ENCODE peak calls at places on chromosomes 12 and 14, in five cellular contexts. One of them, this sample, is unnamed. For H3K4me1, the result is how much of the 10 kb centered on the place peaks cover.

GRCh38 chr12:18703326-18703725 is 34.5 kb downstream of the PLCZ1 start:
- DNase-seq in heart right ventricle: no peak
- DNase-seq in adrenal gland: no peak
- DNase-seq in Panc1: no peak
- DNase-seq in CD8-positive, alpha-beta T cell: no peak
- DNase-seq in this sample: no peak

GRCh38 chr12:87020071-87020470 is 763.9 kb upstream of the MGAT4C start:
- DNase-seq in heart right ventricle: no peak
- DNase-seq in adrenal gland: no peak
- DNase-seq in Panc1: no peak
- DNase-seq in CD8-positive, alpha-beta T cell: no peak
- DNase-seq in this sample: peak

GRCh38 chr14:79293482-79293881 is 917.8 kb downstream of the DIO2 start:
- DNase-seq in heart right ventricle: no peak
- DNase-seq in adrenal gland: no peak
- DNase-seq in Panc1: no peak
- DNase-seq in CD8-positive, alpha-beta T cell: no peak
- DNase-seq in this sample: no peak

GRCh38 chr12:41497362-41497761 is 309.2 kb downstream of the PDZRN4 start:
- DNase-seq in heart right ventricle: no peak
- DNase-seq in adrenal gland: no peak
- DNase-seq in Panc1: no peak
- DNase-seq in CD8-positive, alpha-beta T cell: no peak
- DNase-seq in this sample: no peak

GRCh38 chr14:34426313-34427295 is 35.4 kb downstream of the SPTSSA start:
- DNase-seq in heart right ventricle: no peak
- DNase-seq in adrenal gland: peak
- DNase-seq in Panc1: no peak
- DNase-seq in CD8-positive, alpha-beta T cell: no peak
- DNase-seq in this sample: no peak

GRCh38 chr12:13530966-13531365 is 334.4 kb downstream of the EMP1 start:
- DNase-seq in heart right ventricle: no peak
- DNase-seq in adrenal gland: no peak
- DNase-seq in Panc1: no peak
- DNase-seq in CD8-positive, alpha-beta T cell: no peak
- DNase-seq in this sample: no peak

GRCh38 chr12:1863823-1864222 is 43.5 kb downstream of the LRTM2 start:
- DNase-seq in heart right ventricle: no peak
- DNase-seq in adrenal gland: no peak
- DNase-seq in Panc1: no peak
- DNase-seq in CD8-positive, alpha-beta T cell: no peak
- DNase-seq in this sample: no peak

GRCh38 chr12:111438501-111438900 is 32.8 kb downstream of the SH2B3 start:
- DNase-seq in heart right ventricle: peak
- DNase-seq in adrenal gland: no peak
- DNase-seq in Panc1: no peak
- DNase-seq in CD8-positive, alpha-beta T cell: peak
- DNase-seq in this sample: peak

GRCh38 chr12:132151766-132152410 is 7.6 kb downstream of the NOC4L start:
- DNase-seq in heart right ventricle: peak
- DNase-seq in adrenal gland: peak
- DNase-seq in Panc1: no peak
- DNase-seq in CD8-positive, alpha-beta T cell: no peak
- DNase-seq in this sample: peak

GRCh38 chr12:29516431-29516875 is 19.0 kb upstream of the OVCH1 start:
- DNase-seq in heart right ventricle: no peak
- DNase-seq in adrenal gland: no peak
- DNase-seq in Panc1: no peak
- DNase-seq in CD8-positive, alpha-beta T cell: no peak
- DNase-seq in this sample: no peak

GRCh38 chr14:75274899-75275569 is 3.6 kb upstream of the FOS start:
- DNase-seq in heart right ventricle: no peak
- DNase-seq in adrenal gland: peak
- DNase-seq in Panc1: no peak
- DNase-seq in CD8-positive, alpha-beta T cell: peak
- DNase-seq in this sample: no peak

GRCh38 chr12:110741795-110742717 is 635 bp downstream of the PPP1CC start:
- DNase-seq in heart right ventricle: no peak
- DNase-seq in adrenal gland: peak
- DNase-seq in Panc1: no peak
- DNase-seq in CD8-positive, alpha-beta T cell: no peak
- DNase-seq in this sample: peak

GRCh38 chr12:51070004-51070403 is 13.4 kb downstream of the CSRNP2 start:
- DNase-seq in heart right ventricle: no peak
- DNase-seq in adrenal gland: no peak
- DNase-seq in Panc1: no peak
- DNase-seq in CD8-positive, alpha-beta T cell: no peak
- DNase-seq in this sample: no peak

GRCh38 chr12:123747309-123747708 is 14.8 kb upstream of the DNAH10 start:
- DNase-seq in heart right ventricle: no peak
- DNase-seq in adrenal gland: no peak
- DNase-seq in Panc1: no peak
- DNase-seq in CD8-positive, alpha-beta T cell: no peak
- DNase-seq in this sample: no peak

GRCh38 chr12:51590347-51591019 is 550 bp upstream of the SCN8A start:
- DNase-seq in heart right ventricle: peak
- DNase-seq in adrenal gland: peak
- DNase-seq in Panc1: no peak
- DNase-seq in CD8-positive, alpha-beta T cell: peak
- DNase-seq in this sample: peak

GRCh38 chr12:64801381-64801780 is 23.1 kb upstream of the TBC1D30 start:
- DNase-seq in heart right ventricle: no peak
- DNase-seq in adrenal gland: no peak
- DNase-seq in Panc1: no peak
- DNase-seq in CD8-positive, alpha-beta T cell: no peak
- DNase-seq in this sample: no peak

GRCh38 chr12:25806271-25806670 is 152.2 kb upstream of the RASSF8 start:
- DNase-seq in heart right ventricle: no peak
- DNase-seq in adrenal gland: no peak
- DNase-seq in Panc1: no peak
- DNase-seq in CD8-positive, alpha-beta T cell: no peak
- DNase-seq in this sample: no peak

GRCh38 chr14:97916669-97917068 is 1119.5 kb downstream of the VRK1 start:
- DNase-seq in heart right ventricle: no peak
- DNase-seq in adrenal gland: no peak
- DNase-seq in Panc1: no peak
- DNase-seq in CD8-positive, alpha-beta T cell: no peak
- DNase-seq in this sample: no peak

GRCh38 chr12:13454991-13455696 is 258.6 kb downstream of the EMP1 start:
- DNase-seq in heart right ventricle: no peak
- DNase-seq in adrenal gland: no peak
- DNase-seq in Panc1: no peak
- DNase-seq in CD8-positive, alpha-beta T cell: no peak
- DNase-seq in this sample: no peak

GRCh38 chr12:27843714-27844245 is 63.7 kb upstream of the MANSC4 start:
- DNase-seq in heart right ventricle: no peak
- DNase-seq in adrenal gland: no peak
- DNase-seq in Panc1: no peak
- DNase-seq in CD8-positive, alpha-beta T cell: no peak
- DNase-seq in this sample: no peak

GRCh38 chr12:78120866-78121590 is 290.3 kb downstream of the NAV3 start:
- DNase-seq in heart right ventricle: no peak
- DNase-seq in adrenal gland: no peak
- DNase-seq in Panc1: no peak
- DNase-seq in CD8-positive, alpha-beta T cell: no peak
- DNase-seq in this sample: no peak

GRCh38 chr14:104820669-104821228 is 19.8 kb downstream of the ZBTB42 start:
- DNase-seq in heart right ventricle: no peak
- DNase-seq in adrenal gland: peak
- DNase-seq in Panc1: no peak
- DNase-seq in CD8-positive, alpha-beta T cell: no peak
- DNase-seq in this sample: peak

GRCh38 chr12:132066749-132067148 is 77.4 kb downstream of the DDX51 start:
- DNase-seq in heart right ventricle: no peak
- DNase-seq in adrenal gland: no peak
- DNase-seq in Panc1: no peak
- DNase-seq in CD8-positive, alpha-beta T cell: no peak
- DNase-seq in this sample: no peak

GRCh38 chr14:105090493-105091334 is 25.5 kb upstream of the GPR132 start:
- DNase-seq in heart right ventricle: peak
- DNase-seq in adrenal gland: peak
- DNase-seq in Panc1: no peak
- DNase-seq in CD8-positive, alpha-beta T cell: peak
- DNase-seq in this sample: peak

GRCh38 chr12:23083267-23083666 is 458.3 kb downstream of the ETNK1 start:
- DNase-seq in heart right ventricle: no peak
- DNase-seq in adrenal gland: no peak
- DNase-seq in Panc1: no peak
- DNase-seq in CD8-positive, alpha-beta T cell: no peak
- DNase-seq in this sample: peak

GRCh38 chr12:120259418-120260202 is 5.9 kb downstream of the PXN start:
- DNase-seq in heart right ventricle: no peak
- DNase-seq in adrenal gland: no peak
- DNase-seq in Panc1: no peak
- DNase-seq in CD8-positive, alpha-beta T cell: no peak
- DNase-seq in this sample: no peak

GRCh38 chr14:95183532-95184412 is 26.4 kb upstream of the DICER1 start:
- DNase-seq in heart right ventricle: no peak
- DNase-seq in adrenal gland: no peak
- DNase-seq in Panc1: no peak
- DNase-seq in CD8-positive, alpha-beta T cell: no peak
- DNase-seq in this sample: no peak

GRCh38 chr14:94111276-94112095 is 950 bp downstream of the IFI27 start:
- DNase-seq in heart right ventricle: peak
- DNase-seq in adrenal gland: no peak
- DNase-seq in Panc1: no peak
- DNase-seq in CD8-positive, alpha-beta T cell: no peak
- DNase-seq in this sample: no peak

GRCh38 chr14:68779761-68780323 is 13.0 kb downstream of the ZFP36L1 start:
- DNase-seq in heart right ventricle: no peak
- DNase-seq in adrenal gland: peak
- DNase-seq in Panc1: no peak
- DNase-seq in CD8-positive, alpha-beta T cell: no peak
- DNase-seq in this sample: no peak

GRCh38 chr12:26884765-26885576 is 52.0 kb upstream of the ITPR2 start:
- DNase-seq in heart right ventricle: peak
- DNase-seq in adrenal gland: peak
- DNase-seq in Panc1: peak
- DNase-seq in CD8-positive, alpha-beta T cell: peak
- DNase-seq in this sample: peak

GRCh38 chr14:34299360-34299759 is 162.7 kb downstream of the SPTSSA start:
- DNase-seq in heart right ventricle: no peak
- DNase-seq in adrenal gland: no peak
- DNase-seq in Panc1: no peak
- DNase-seq in CD8-positive, alpha-beta T cell: no peak
- DNase-seq in this sample: no peak

GRCh38 chr14:56694609-56695008 is 115.0 kb downstream of the TMEM260 start:
- DNase-seq in heart right ventricle: no peak
- DNase-seq in adrenal gland: no peak
- DNase-seq in Panc1: no peak
- DNase-seq in CD8-positive, alpha-beta T cell: no peak
- DNase-seq in this sample: no peak

GRCh38 chr12:90064759-90065158 is 356.1 kb upstream of the ATP2B1 start:
- DNase-seq in heart right ventricle: no peak
- DNase-seq in adrenal gland: no peak
- DNase-seq in Panc1: no peak
- DNase-seq in CD8-positive, alpha-beta T cell: no peak
- DNase-seq in this sample: no peak

GRCh38 chr14:74915826-74916225 is 7.2 kb downstream of the RPS6KL1 start:
- DNase-seq in heart right ventricle: no peak
- DNase-seq in adrenal gland: no peak
- DNase-seq in Panc1: no peak
- DNase-seq in CD8-positive, alpha-beta T cell: no peak
- DNase-seq in this sample: no peak

GRCh38 chr12:57473392-57473791 is 6.3 kb downstream of the ARHGAP9 start:
- DNase-seq in heart right ventricle: no peak
- DNase-seq in adrenal gland: no peak
- DNase-seq in Panc1: no peak
- DNase-seq in CD8-positive, alpha-beta T cell: no peak
- DNase-seq in this sample: no peak

GRCh38 chr12:66063976-66064375 is 66.6 kb downstream of the LLPH start:
- DNase-seq in heart right ventricle: no peak
- DNase-seq in adrenal gland: no peak
- DNase-seq in Panc1: no peak
- DNase-seq in CD8-positive, alpha-beta T cell: no peak
- DNase-seq in this sample: no peak

GRCh38 chr12:66066929-66067281 is 63.6 kb downstream of the LLPH start:
- DNase-seq in heart right ventricle: no peak
- DNase-seq in adrenal gland: no peak
- DNase-seq in Panc1: no peak
- DNase-seq in CD8-positive, alpha-beta T cell: no peak
- DNase-seq in this sample: no peak

GRCh38 chr12:66066071-66066928 is 64.2 kb downstream of the LLPH start:
- DNase-seq in heart right ventricle: no peak
- DNase-seq in adrenal gland: no peak
- DNase-seq in Panc1: no peak
- DNase-seq in CD8-positive, alpha-beta T cell: peak
- DNase-seq in this sample: no peak

GRCh38 chr12:66065623-66066022 is 64.9 kb downstream of the LLPH start:
- DNase-seq in heart right ventricle: no peak
- DNase-seq in adrenal gland: no peak
- DNase-seq in Panc1: no peak
- DNase-seq in CD8-positive, alpha-beta T cell: no peak
- DNase-seq in this sample: no peak

DNA sequence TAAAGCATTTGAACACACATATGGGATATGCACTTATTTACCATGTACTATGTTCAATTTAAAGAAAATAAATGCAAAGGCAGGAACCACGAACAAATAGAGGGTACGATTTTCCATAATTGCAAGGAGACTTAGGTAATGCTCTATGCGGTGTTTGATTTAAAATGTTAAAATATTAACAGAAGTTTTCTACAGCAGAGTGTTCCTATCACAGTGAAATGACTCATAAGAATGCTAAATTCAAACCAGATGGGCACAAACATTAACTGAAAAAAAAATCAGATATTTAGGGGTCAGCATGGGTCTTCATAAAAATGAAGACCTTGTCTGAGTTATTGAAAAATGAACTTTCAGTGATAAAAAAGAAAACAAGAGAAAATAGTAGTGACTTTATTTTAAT is 65.4 kb downstream of the LLPH start:
- DNase-seq in heart right ventricle: no peak
- DNase-seq in adrenal gland: no peak
- DNase-seq in Panc1: no peak
- DNase-seq in CD8-positive, alpha-beta T cell: no peak
- DNase-seq in this sample: no peak
- H3K4me1 ChIP-seq in heart right ventricle: under half
- H3K4me1 ChIP-seq in adrenal gland: under half
- H3K4me1 ChIP-seq in Panc1: under half
- H3K4me1 ChIP-seq in CD8-positive, alpha-beta T cell: under half
- H3K4me1 ChIP-seq in this sample: under half

GRCh38 chr12:31967569-31967968 is 8.4 kb downstream of the RESF1 start:
- DNase-seq in heart right ventricle: no peak
- DNase-seq in adrenal gland: no peak
- DNase-seq in Panc1: no peak
- DNase-seq in CD8-positive, alpha-beta T cell: no peak
- DNase-seq in this sample: no peak
- H3K4me1 ChIP-seq in heart right ventricle: under half
- H3K4me1 ChIP-seq in adrenal gland: under half
- H3K4me1 ChIP-seq in Panc1: under half
- H3K4me1 ChIP-seq in CD8-positive, alpha-beta T cell: half or more
- H3K4me1 ChIP-seq in this sample: under half

GRCh38 chr12:11876301-11876700 is 194.4 kb upstream of the BCL2L14 start:
- DNase-seq in heart right ventricle: no peak
- DNase-seq in adrenal gland: no peak
- DNase-seq in Panc1: no peak
- DNase-seq in CD8-positive, alpha-beta T cell: no peak
- DNase-seq in this sample: no peak
- H3K4me1 ChIP-seq in heart right ventricle: under half
- H3K4me1 ChIP-seq in adrenal gland: half or more
- H3K4me1 ChIP-seq in Panc1: under half
- H3K4me1 ChIP-seq in CD8-positive, alpha-beta T cell: under half
- H3K4me1 ChIP-seq in this sample: under half

GRCh38 chr14:91555531-91555930 is 45.4 kb upstream of the PPP4R3A start:
- DNase-seq in heart right ventricle: no peak
- DNase-seq in adrenal gland: no peak
- DNase-seq in Panc1: no peak
- DNase-seq in CD8-positive, alpha-beta T cell: no peak
- DNase-seq in this sample: no peak
- H3K4me1 ChIP-seq in heart right ventricle: under half
- H3K4me1 ChIP-seq in adrenal gland: under half
- H3K4me1 ChIP-seq in Panc1: under half
- H3K4me1 ChIP-seq in CD8-positive, alpha-beta T cell: under half
- H3K4me1 ChIP-seq in this sample: under half